ENCODE peak calls at places on chromosomes 2 and 18, in eight cellular contexts. One of them, this sample, is unnamed.

GRCh38 chr2:118882693-118883336 is 35.4 kb upstream of the EN1 start:
- DNase-seq in CD4-positive, alpha-beta T cell: peak; percentile 56
- DNase-seq in psoas muscle: peak; percentile 39
- DNase-seq in bronchial epithelial cell: peak; percentile 58
- DNase-seq in HCT116: peak; percentile 57
- DNase-seq in fibroblast of mammary gland: peak; percentile 71
- DNase-seq in GM13977: peak; percentile 62
- DNase-seq in choroid plexus epithelial cell: peak; percentile 70
- DNase-seq in this sample: peak; percentile 41

GRCh38 chr2:96397756-96398525 is 62.4 kb downstream of the NCAPH start:
- DNase-seq in GM13977: no peak
- DNase-seq in HCT116: no peak
- DNase-seq in bronchial epithelial cell: no peak
- DNase-seq in psoas muscle: no peak
- DNase-seq in CD4-positive, alpha-beta T cell: no peak
- DNase-seq in fibroblast of mammary gland: no peak
- DNase-seq in choroid plexus epithelial cell: no peak
- DNase-seq in this sample: no peak

GRCh38 chr2:175166216-175166824 is 1.7 kb downstream of the ATF2 start:
- DNase-seq in psoas muscle: no peak
- DNase-seq in fibroblast of mammary gland: no peak
- DNase-seq in HCT116: no peak
- DNase-seq in bronchial epithelial cell: no peak
- DNase-seq in CD4-positive, alpha-beta T cell: no peak
- DNase-seq in GM13977: no peak
- DNase-seq in choroid plexus epithelial cell: no peak
- DNase-seq in this sample: no peak

GRCh38 chr2:30782124-30782523 is 25.1 kb downstream of the CAPN13 start:
- DNase-seq in psoas muscle: no peak
- DNase-seq in bronchial epithelial cell: no peak
- DNase-seq in choroid plexus epithelial cell: no peak
- DNase-seq in GM13977: no peak
- DNase-seq in HCT116: no peak
- DNase-seq in CD4-positive, alpha-beta T cell: no peak
- DNase-seq in fibroblast of mammary gland: no peak
- DNase-seq in this sample: no peak

GRCh38 chr2:101697794-101698418 is 399 bp downstream of the MAP4K4 start:
- DNase-seq in HCT116: no peak
- DNase-seq in psoas muscle: peak; percentile 17
- DNase-seq in fibroblast of mammary gland: no peak
- DNase-seq in GM13977: no peak
- DNase-seq in choroid plexus epithelial cell: no peak
- DNase-seq in CD4-positive, alpha-beta T cell: no peak
- DNase-seq in bronchial epithelial cell: no peak
- DNase-seq in this sample: peak; percentile 46

GRCh38 chr2:240502059-240502429 is 55.7 kb downstream of the ANKMY1 start:
- DNase-seq in bronchial epithelial cell: no peak
- DNase-seq in GM13977: no peak
- DNase-seq in psoas muscle: no peak
- DNase-seq in choroid plexus epithelial cell: no peak
- DNase-seq in HCT116: no peak
- DNase-seq in fibroblast of mammary gland: no peak
- DNase-seq in CD4-positive, alpha-beta T cell: no peak
- DNase-seq in this sample: peak; percentile 9

GRCh38 chr2:145744541-145745386 is 1224.8 kb upstream of the ZEB2 start:
- DNase-seq in fibroblast of mammary gland: peak; percentile 95
- DNase-seq in choroid plexus epithelial cell: peak; percentile 92
- DNase-seq in bronchial epithelial cell: peak; percentile 98
- DNase-seq in psoas muscle: no peak
- DNase-seq in CD4-positive, alpha-beta T cell: no peak
- DNase-seq in GM13977: no peak
- DNase-seq in HCT116: no peak
- DNase-seq in this sample: no peak

GRCh38 chr2:30511122-30512083 is 64.4 kb downstream of the LCLAT1 start:
- DNase-seq in GM13977: no peak
- DNase-seq in CD4-positive, alpha-beta T cell: no peak
- DNase-seq in HCT116: peak; percentile 57
- DNase-seq in bronchial epithelial cell: peak; percentile 24
- DNase-seq in psoas muscle: peak; percentile 53
- DNase-seq in fibroblast of mammary gland: peak; percentile 81
- DNase-seq in choroid plexus epithelial cell: peak; percentile 62
- DNase-seq in this sample: no peak

GRCh38 chr18:58405107-58405898 is 223.6 kb downstream of the ALPK2 start:
- DNase-seq in choroid plexus epithelial cell: no peak
- DNase-seq in psoas muscle: no peak
- DNase-seq in HCT116: no peak
- DNase-seq in CD4-positive, alpha-beta T cell: no peak
- DNase-seq in bronchial epithelial cell: no peak
- DNase-seq in fibroblast of mammary gland: no peak
- DNase-seq in GM13977: no peak
- DNase-seq in this sample: no peak

GRCh38 chr2:98730053-98730850 is 680 bp downstream of the MGAT4A start:
- DNase-seq in bronchial epithelial cell: no peak
- DNase-seq in HCT116: no peak
- DNase-seq in GM13977: peak; percentile 40
- DNase-seq in CD4-positive, alpha-beta T cell: peak; percentile 61
- DNase-seq in fibroblast of mammary gland: no peak
- DNase-seq in choroid plexus epithelial cell: no peak
- DNase-seq in psoas muscle: peak; percentile 46
- DNase-seq in this sample: peak; percentile 34

GRCh38 chr2:28342081-28342967 is 50.3 kb upstream of the FOSL2 start:
- DNase-seq in fibroblast of mammary gland: peak; percentile 88
- DNase-seq in choroid plexus epithelial cell: peak; percentile 97
- DNase-seq in CD4-positive, alpha-beta T cell: no peak
- DNase-seq in bronchial epithelial cell: peak; percentile 23
- DNase-seq in psoas muscle: peak; percentile 81
- DNase-seq in HCT116: no peak
- DNase-seq in GM13977: no peak
- DNase-seq in this sample: no peak

GRCh38 chr2:23375448-23375847 is 9.5 kb upstream of the KLHL29 start:
- DNase-seq in CD4-positive, alpha-beta T cell: no peak
- DNase-seq in psoas muscle: no peak
- DNase-seq in GM13977: no peak
- DNase-seq in choroid plexus epithelial cell: peak; percentile 51
- DNase-seq in bronchial epithelial cell: peak; percentile 69
- DNase-seq in fibroblast of mammary gland: no peak
- DNase-seq in HCT116: peak; percentile 76
- DNase-seq in this sample: no peak

GRCh38 chr2:3823748-3824147 is 120.4 kb downstream of the DCDC2C start:
- DNase-seq in bronchial epithelial cell: peak; percentile 58
- DNase-seq in fibroblast of mammary gland: peak; percentile 79
- DNase-seq in HCT116: no peak
- DNase-seq in GM13977: no peak
- DNase-seq in CD4-positive, alpha-beta T cell: no peak
- DNase-seq in psoas muscle: no peak
- DNase-seq in choroid plexus epithelial cell: peak; percentile 39
- DNase-seq in this sample: no peak

GRCh38 chr18:54215069-54215468 is 9.4 kb downstream of the MBD2 start:
- DNase-seq in choroid plexus epithelial cell: peak; percentile 61
- DNase-seq in psoas muscle: no peak
- DNase-seq in CD4-positive, alpha-beta T cell: no peak
- DNase-seq in bronchial epithelial cell: no peak
- DNase-seq in fibroblast of mammary gland: peak; percentile 46
- DNase-seq in GM13977: no peak
- DNase-seq in HCT116: no peak
- DNase-seq in this sample: no peak

GRCh38 chr2:9235388-9236344 is 29.1 kb downstream of the ASAP2 start:
- DNase-seq in bronchial epithelial cell: peak; percentile 72
- DNase-seq in choroid plexus epithelial cell: peak; percentile 67
- DNase-seq in GM13977: no peak
- DNase-seq in fibroblast of mammary gland: peak; percentile 71
- DNase-seq in CD4-positive, alpha-beta T cell: no peak
- DNase-seq in psoas muscle: no peak
- DNase-seq in HCT116: no peak
- DNase-seq in this sample: no peak

GRCh38 chr2:162245737-162246136 is 2.5 kb upstream of the FAP start:
- DNase-seq in CD4-positive, alpha-beta T cell: no peak
- DNase-seq in GM13977: no peak
- DNase-seq in psoas muscle: no peak
- DNase-seq in choroid plexus epithelial cell: peak; percentile 93
- DNase-seq in fibroblast of mammary gland: peak; percentile 81
- DNase-seq in bronchial epithelial cell: peak; percentile 98
- DNase-seq in HCT116: no peak
- DNase-seq in this sample: no peak

GRCh38 chr2:150624001-150624401 is 136.5 kb upstream of the RND3 start:
- DNase-seq in choroid plexus epithelial cell: no peak
- DNase-seq in HCT116: no peak
- DNase-seq in GM13977: no peak
- DNase-seq in bronchial epithelial cell: peak; percentile 48
- DNase-seq in CD4-positive, alpha-beta T cell: no peak
- DNase-seq in psoas muscle: no peak
- DNase-seq in fibroblast of mammary gland: no peak
- DNase-seq in this sample: no peak

GRCh38 chr18:37179384-37179783 is 350.5 kb downstream of the KIAA1328 start:
- DNase-seq in psoas muscle: no peak
- DNase-seq in GM13977: no peak
- DNase-seq in bronchial epithelial cell: no peak
- DNase-seq in fibroblast of mammary gland: no peak
- DNase-seq in HCT116: no peak
- DNase-seq in CD4-positive, alpha-beta T cell: no peak
- DNase-seq in choroid plexus epithelial cell: peak; percentile 3
- DNase-seq in this sample: no peak

GRCh38 chr2:202201220-202202160 is 36.9 kb downstream of the SUMO1 start:
- DNase-seq in fibroblast of mammary gland: no peak
- DNase-seq in bronchial epithelial cell: no peak
- DNase-seq in GM13977: no peak
- DNase-seq in CD4-positive, alpha-beta T cell: no peak
- DNase-seq in choroid plexus epithelial cell: no peak
- DNase-seq in psoas muscle: no peak
- DNase-seq in HCT116: no peak
- DNase-seq in this sample: no peak

GRCh38 chr2:201820385-201821007 is 14.2 kb downstream of the CDK15 start:
- DNase-seq in fibroblast of mammary gland: no peak
- DNase-seq in bronchial epithelial cell: no peak
- DNase-seq in choroid plexus epithelial cell: no peak
- DNase-seq in GM13977: no peak
- DNase-seq in CD4-positive, alpha-beta T cell: no peak
- DNase-seq in psoas muscle: no peak
- DNase-seq in HCT116: no peak
- DNase-seq in this sample: no peak

GRCh38 chr2:39243469-39244123 is at the start of gene CDKL4:
- DNase-seq in bronchial epithelial cell: no peak
- DNase-seq in choroid plexus epithelial cell: no peak
- DNase-seq in CD4-positive, alpha-beta T cell: peak; percentile 54
- DNase-seq in HCT116: no peak
- DNase-seq in GM13977: peak; percentile 34
- DNase-seq in psoas muscle: peak; percentile 22
- DNase-seq in fibroblast of mammary gland: no peak
- DNase-seq in this sample: peak; percentile 27

GRCh38 chr2:227657204-227657845 is 9.3 kb upstream of the SCYGR5 start:
- DNase-seq in HCT116: no peak
- DNase-seq in fibroblast of mammary gland: peak; percentile 80
- DNase-seq in GM13977: no peak
- DNase-seq in choroid plexus epithelial cell: peak; percentile 83
- DNase-seq in bronchial epithelial cell: peak; percentile 51
- DNase-seq in psoas muscle: no peak
- DNase-seq in CD4-positive, alpha-beta T cell: no peak
- DNase-seq in this sample: no peak

GRCh38 chr2:40545645-40546044 is 93.8 kb upstream of the SLC8A1 start:
- DNase-seq in bronchial epithelial cell: no peak
- DNase-seq in fibroblast of mammary gland: no peak
- DNase-seq in HCT116: no peak
- DNase-seq in choroid plexus epithelial cell: no peak
- DNase-seq in CD4-positive, alpha-beta T cell: no peak
- DNase-seq in psoas muscle: no peak
- DNase-seq in GM13977: no peak
- DNase-seq in this sample: no peak

GRCh38 chr18:80037869-80038630 is 3.8 kb downstream of the RBFA start:
- DNase-seq in choroid plexus epithelial cell: no peak
- DNase-seq in CD4-positive, alpha-beta T cell: no peak
- DNase-seq in fibroblast of mammary gland: no peak
- DNase-seq in HCT116: no peak
- DNase-seq in GM13977: no peak
- DNase-seq in bronchial epithelial cell: no peak
- DNase-seq in psoas muscle: no peak
- DNase-seq in this sample: no peak

GRCh38 chr18:74652392-74652988 is 54.8 kb downstream of the ZNF407 start:
- DNase-seq in fibroblast of mammary gland: peak; percentile 64
- DNase-seq in psoas muscle: no peak
- DNase-seq in CD4-positive, alpha-beta T cell: no peak
- DNase-seq in GM13977: peak; percentile 34
- DNase-seq in choroid plexus epithelial cell: peak; percentile 81
- DNase-seq in HCT116: peak; percentile 27
- DNase-seq in bronchial epithelial cell: peak; percentile 52
- DNase-seq in this sample: no peak
- TF ChIP-seq CTCF in fibroblast of mammary gland: peak; percentile 52
- TF ChIP-seq CTCF in psoas muscle: peak; percentile 60
- TF ChIP-seq CTCF in CD4-positive, alpha-beta T cell: peak; percentile 73
- TF ChIP-seq CTCF in GM13977: peak; percentile 47
- TF ChIP-seq CTCF in choroid plexus epithelial cell: peak; percentile 62
- TF ChIP-seq CTCF in HCT116: peak; percentile 64
- TF ChIP-seq CTCF in bronchial epithelial cell: peak; percentile 33
- TF ChIP-seq CTCF in this sample: peak; percentile 58

GRCh38 chr2:217068677-217069250 is 208.9 kb upstream of the TNP1 start:
- DNase-seq in bronchial epithelial cell: no peak
- DNase-seq in psoas muscle: no peak
- DNase-seq in HCT116: no peak
- DNase-seq in GM13977: no peak
- DNase-seq in CD4-positive, alpha-beta T cell: no peak
- DNase-seq in fibroblast of mammary gland: no peak
- DNase-seq in choroid plexus epithelial cell: no peak
- DNase-seq in this sample: no peak
- TF ChIP-seq CTCF in bronchial epithelial cell: no peak
- TF ChIP-seq CTCF in psoas muscle: no peak
- TF ChIP-seq CTCF in HCT116: no peak
- TF ChIP-seq CTCF in GM13977: no peak
- TF ChIP-seq CTCF in CD4-positive, alpha-beta T cell: no peak
- TF ChIP-seq CTCF in fibroblast of mammary gland: no peak
- TF ChIP-seq CTCF in choroid plexus epithelial cell: no peak
- TF ChIP-seq CTCF in this sample: no peak

GRCh38 chr2:137231616-137232015 is 466.3 kb downstream of the THSD7B start:
- DNase-seq in HCT116: no peak
- DNase-seq in choroid plexus epithelial cell: no peak
- DNase-seq in CD4-positive, alpha-beta T cell: no peak
- DNase-seq in fibroblast of mammary gland: no peak
- DNase-seq in bronchial epithelial cell: no peak
- DNase-seq in GM13977: no peak
- DNase-seq in psoas muscle: no peak
- DNase-seq in this sample: no peak
- TF ChIP-seq CTCF in HCT116: no peak
- TF ChIP-seq CTCF in choroid plexus epithelial cell: no peak
- TF ChIP-seq CTCF in CD4-positive, alpha-beta T cell: no peak
- TF ChIP-seq CTCF in fibroblast of mammary gland: no peak
- TF ChIP-seq CTCF in bronchial epithelial cell: no peak
- TF ChIP-seq CTCF in GM13977: no peak
- TF ChIP-seq CTCF in psoas muscle: no peak
- TF ChIP-seq CTCF in this sample: no peak

DNA sequence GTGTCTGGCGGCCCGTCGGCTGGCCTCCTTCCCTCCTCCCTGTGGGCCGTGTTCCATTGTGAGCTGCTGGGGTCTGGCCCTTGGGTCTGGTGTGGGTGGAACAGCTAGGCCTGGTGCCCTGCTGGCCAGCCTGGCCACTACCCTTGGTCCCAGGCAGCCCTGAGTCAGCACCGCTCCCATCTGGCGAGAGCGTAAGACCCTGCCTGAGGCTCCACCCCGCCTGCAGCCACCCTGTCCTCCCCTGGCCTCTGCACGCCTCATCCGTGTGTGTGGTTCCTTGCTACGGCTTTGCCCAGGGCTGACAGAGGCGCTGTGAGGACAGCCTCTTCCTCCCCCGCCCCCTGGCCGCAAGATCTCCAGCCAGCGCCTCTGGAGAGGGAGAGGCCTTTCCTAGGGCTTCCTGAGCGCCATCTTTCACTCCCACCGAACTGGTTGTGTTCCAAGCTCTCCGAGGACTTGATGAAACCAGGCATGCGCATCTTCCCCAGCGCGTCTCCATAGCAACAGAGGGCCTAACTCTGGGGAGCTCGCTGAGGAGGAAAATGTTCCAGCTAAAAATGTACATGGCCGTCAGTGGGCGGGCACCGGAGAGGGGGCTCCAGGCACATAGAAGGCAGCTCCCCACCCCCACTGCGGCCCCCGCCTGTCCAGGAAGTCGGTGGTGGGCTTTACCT is 83.0 kb downstream of the STPG4 start:
- DNase-seq in fibroblast of mammary gland: peak; percentile 99
- DNase-seq in bronchial epithelial cell: no peak
- DNase-seq in HCT116: no peak
- DNase-seq in GM13977: no peak
- DNase-seq in choroid plexus epithelial cell: no peak
- DNase-seq in psoas muscle: peak; percentile 88
- DNase-seq in CD4-positive, alpha-beta T cell: no peak
- DNase-seq in this sample: no peak
- TF ChIP-seq CTCF in fibroblast of mammary gland: peak; percentile 41
- TF ChIP-seq CTCF in bronchial epithelial cell: no peak
- TF ChIP-seq CTCF in HCT116: no peak
- TF ChIP-seq CTCF in GM13977: no peak
- TF ChIP-seq CTCF in choroid plexus epithelial cell: no peak
- TF ChIP-seq CTCF in psoas muscle: no peak
- TF ChIP-seq CTCF in CD4-positive, alpha-beta T cell: no peak
- TF ChIP-seq CTCF in this sample: no peak